ENCODE peak calls at places on chromosome 7, in five cellular contexts. Y, U, P, R and A are unnamed samples.

GRCh38 chr7:55570939-55571338 is 1.4 kb downstream of the VOPP1 start:
- DNase-seq in R (no peak), P (no peak), Y (no peak), U (no peak), A (no peak)

GRCh38 chr7:41755100-41755499 is 52.2 kb upstream of the INHBA start:
- DNase-seq in U (no peak), R (no peak), P (no peak), Y (no peak), A (no peak)

GRCh38 chr7:92750961-92751360 is 85.4 kb downstream of the CDK6 start:
- DNase-seq in Y (no peak), P (no peak), U (no peak), R (no peak), A (no peak)

GRCh38 chr7:95011156-95011928 is 103.9 kb downstream of the PPP1R9A start:
- DNase-seq in P (no peak), R (no peak), U (no peak), Y (no peak), A (no peak)

GRCh38 chr7:150927954-150928340 is 50.2 kb downstream of the KCNH2 start:
- DNase-seq in R (no peak), P (no peak), U (no peak), Y (no peak), A (no peak)

GRCh38 chr7:21450876-21451275 is 23.0 kb downstream of the SP4 start:
- DNase-seq in Y (no peak), U (no peak), P (no peak), R (no peak), A (peak)

GRCh38 chr7:134552105-134552504 is 3.2 kb downstream of the AKR1B15 start:
- DNase-seq in U (peak), Y (no peak), R (no peak), P (no peak), A (no peak)

GRCh38 chr7:46633816-46634215 is 712.7 kb upstream of the IGFBP3 start:
- DNase-seq in U (no peak), P (no peak), Y (no peak), R (no peak), A (no peak)

GRCh38 chr7:103778929-103779328 is 210.5 kb downstream of the RELN start:
- DNase-seq in U (no peak), P (no peak), R (no peak), Y (no peak), A (no peak)

GRCh38 chr7:110307776-110308175 is 783.2 kb upstream of the LRRN3 start:
- DNase-seq in P (no peak), U (no peak), Y (no peak), R (no peak), A (no peak)

GRCh38 chr7:51705701-51706100 is 389.1 kb upstream of the COBL start:
- DNase-seq in P (no peak), U (no peak), R (no peak), Y (no peak), A (no peak)

GRCh38 chr7:136062625-136063336 is 85.6 kb upstream of the MTPN start:
- DNase-seq in R (no peak), P (no peak), U (no peak), Y (no peak), A (no peak)

GRCh38 chr7:101792051-101792651 is 25.3 kb upstream of the CUX1 start:
- DNase-seq in P (peak), Y (no peak), U (no peak), R (no peak), A (no peak)

GRCh38 chr7:91082038-91082437 is 182.2 kb upstream of the FZD1 start:
- DNase-seq in U (no peak), P (no peak), Y (no peak), R (no peak), A (no peak)

GRCh38 chr7:101402835-101403234 is 40.2 kb downstream of the COL26A1 start:
- DNase-seq in Y (no peak), P (no peak), R (no peak), U (no peak), A (no peak)

GRCh38 chr7:109879429-109879828 is 1211.5 kb upstream of the LRRN3 start:
- DNase-seq in Y (no peak), U (no peak), R (no peak), P (no peak), A (no peak)

GRCh38 chr7:30681262-30682130 is 760 bp downstream of the CRHR2 start:
- DNase-seq in R (no peak), Y (no peak), P (no peak), U (peak), A (no peak)

GRCh38 chr7:138374119-138374693 is 85.9 kb upstream of the TRIM24 start:
- DNase-seq in R (no peak), U (no peak), P (no peak), Y (no peak), A (no peak)

GRCh38 chr7:7984424-7984823 is 15.8 kb downstream of the GLCCI1 start:
- DNase-seq in U (no peak), R (no peak), P (no peak), Y (no peak), A (no peak)

GRCh38 chr7:66930341-66930740 is 9.3 kb downstream of the TMEM248 start:
- DNase-seq in R (no peak), P (no peak), U (peak), Y (no peak), A (no peak)

GRCh38 chr7:140631602-140632001 is 9.0 kb downstream of the DENND2A start:
- DNase-seq in Y (no peak), U (no peak), R (no peak), P (no peak), A (no peak)

GRCh38 chr7:158759245-158759614 is 54.6 kb upstream of the NCAPG2 start:
- DNase-seq in P (no peak), U (no peak), R (no peak), Y (no peak), A (no peak)

GRCh38 chr7:101691822-101692384 is 62.8 kb upstream of the MYL10 start:
- DNase-seq in R (no peak), Y (no peak), U (no peak), P (no peak), A (no peak)

GRCh38 chr7:5177060-5177459 is 13.0 kb upstream of the WIPI2 start:
- DNase-seq in Y (peak), R (peak), P (no peak), U (no peak), A (peak)
- H3K4me3 ChIP-seq in Y (no peak), R (no peak), P (no peak), U (no peak), A (no peak)

DNA sequence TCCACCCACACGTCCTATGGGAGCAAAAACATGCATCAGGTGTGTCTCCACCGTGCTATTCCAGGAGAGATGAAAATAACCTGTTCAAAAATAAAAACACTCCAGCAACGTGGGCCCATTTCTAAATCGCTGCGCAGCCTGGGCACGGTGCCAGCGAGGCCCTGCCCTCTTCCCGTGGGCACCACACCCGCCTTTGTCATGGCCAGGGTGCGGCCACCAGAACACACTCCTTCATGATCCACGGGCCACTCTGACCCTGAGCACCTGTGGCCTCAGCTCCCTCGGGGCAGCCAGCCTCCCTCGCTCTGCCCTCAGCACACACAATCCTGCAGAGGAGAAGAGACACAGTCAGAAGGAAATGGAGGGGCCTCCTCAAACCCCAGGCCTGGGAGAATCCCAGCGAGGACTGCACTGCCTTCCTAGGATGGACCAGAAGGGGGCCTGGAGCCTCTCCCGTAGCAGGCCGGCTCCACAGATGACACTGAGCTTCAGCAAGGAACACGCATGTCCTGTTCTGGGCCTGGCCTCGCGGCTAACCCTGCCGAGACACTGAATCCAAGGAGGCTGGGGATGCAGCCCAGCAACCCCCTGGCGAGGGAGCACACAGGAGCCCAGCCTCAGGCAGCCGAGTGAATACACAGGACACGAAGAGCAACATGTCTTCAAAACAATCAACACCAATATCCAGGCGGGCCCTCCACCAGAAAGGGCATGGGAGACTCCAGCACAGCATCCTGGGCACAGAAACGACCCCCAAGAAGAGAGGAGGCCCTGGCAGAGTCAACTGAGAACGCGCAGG is 169.0 kb downstream of the MAD1L1 start:
- DNase-seq in U (peak), R (peak), Y (no peak), P (no peak), A (no peak)
- TF ChIP-seq CTCF in U (no peak), R (no peak), Y (no peak), P (no peak), A (no peak)

DNA sequence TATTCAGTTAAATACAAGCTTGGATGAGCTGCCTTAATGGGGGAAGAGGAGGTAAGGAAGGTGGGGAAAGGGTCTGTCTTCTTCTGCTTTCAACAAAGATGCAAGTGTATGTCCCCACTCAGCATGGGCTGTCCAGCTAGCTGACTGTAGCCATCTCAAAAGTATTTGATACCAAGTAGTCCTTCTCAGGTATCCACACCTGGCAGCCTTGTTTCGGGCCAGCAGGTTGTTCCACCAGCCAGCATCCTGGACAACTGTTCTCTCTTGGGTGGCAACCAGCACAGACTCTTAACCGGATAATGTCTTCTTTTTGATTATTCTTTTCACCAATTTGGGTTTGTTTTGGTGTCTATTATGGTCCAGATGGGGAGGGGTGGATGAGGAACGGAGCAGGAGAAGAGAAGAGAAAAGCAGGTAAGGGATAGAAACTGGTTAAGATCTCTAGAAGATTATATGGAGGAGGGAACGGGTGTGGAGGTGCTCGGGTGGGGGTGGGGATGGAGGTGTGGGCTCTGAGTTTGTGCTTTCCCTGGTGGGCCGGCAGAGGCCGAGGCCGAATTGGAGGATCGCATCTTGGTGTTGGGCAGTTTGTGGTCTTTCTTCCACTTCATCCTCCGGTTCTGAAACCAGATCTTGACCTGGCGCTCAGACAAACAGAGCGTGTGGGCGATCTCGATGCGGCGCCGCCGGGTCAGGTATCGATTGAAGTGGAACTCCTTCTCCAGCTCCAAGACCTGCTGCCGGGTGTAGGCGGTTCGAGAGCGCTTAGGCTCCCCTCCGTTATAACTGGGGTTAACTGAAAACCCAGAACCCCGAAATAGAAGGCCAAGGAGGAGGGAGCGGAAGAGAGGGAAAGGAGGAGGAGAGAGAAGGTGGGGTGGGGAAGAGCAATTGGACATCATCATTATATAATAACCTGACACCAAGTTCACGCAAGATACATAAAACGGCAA is 1.5 kb downstream of the HOXA4 start:
- DNase-seq in U (no peak), Y (no peak), R (no peak), P (no peak), A (no peak)
- H3K4me3 ChIP-seq in U (no peak), Y (no peak), R (peak), P (peak), A (no peak)

GRCh38 chr7:52917982-52918578 is 117.4 kb upstream of the POM121L12 start:
- DNase-seq in R (no peak), Y (no peak), P (no peak), U (peak), A (peak)

GRCh38 chr7:52925332-52925731 is 110.1 kb upstream of the POM121L12 start:
- DNase-seq in U (peak), R (no peak), Y (no peak), P (no peak), A (no peak)

GRCh38 chr7:52920977-52921376 is 114.5 kb upstream of the POM121L12 start:
- DNase-seq in P (no peak), U (no peak), R (no peak), Y (no peak), A (no peak)
- TF ChIP-seq CTCF in P (no peak), U (no peak), R (no peak), Y (no peak), A (peak)

DNA sequence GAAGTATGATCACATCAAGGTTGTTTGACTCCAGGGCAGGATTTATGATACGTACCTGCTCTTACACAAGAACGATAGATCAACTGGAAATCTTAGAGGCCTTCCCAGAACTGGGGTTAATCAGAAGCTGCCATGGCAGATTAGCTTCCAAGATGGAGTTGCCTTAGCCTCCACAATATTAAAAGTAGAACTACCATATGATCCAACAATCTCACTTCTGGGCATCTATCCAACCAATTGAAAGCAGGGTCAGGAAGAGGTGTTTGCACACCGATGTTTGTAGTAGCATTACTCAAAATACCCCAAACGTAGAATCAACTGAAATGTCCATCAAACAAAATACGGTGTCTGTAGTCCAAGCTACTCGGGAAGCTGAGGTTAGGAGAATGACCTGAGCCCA is 6.6 kb downstream of the PILRB start:
- DNase-seq in U (no peak), Y (no peak), P (no peak), R (no peak), A (no peak)
- H3K4me3 ChIP-seq in U (no peak), Y (no peak), P (no peak), R (no peak), A (no peak)

DNA sequence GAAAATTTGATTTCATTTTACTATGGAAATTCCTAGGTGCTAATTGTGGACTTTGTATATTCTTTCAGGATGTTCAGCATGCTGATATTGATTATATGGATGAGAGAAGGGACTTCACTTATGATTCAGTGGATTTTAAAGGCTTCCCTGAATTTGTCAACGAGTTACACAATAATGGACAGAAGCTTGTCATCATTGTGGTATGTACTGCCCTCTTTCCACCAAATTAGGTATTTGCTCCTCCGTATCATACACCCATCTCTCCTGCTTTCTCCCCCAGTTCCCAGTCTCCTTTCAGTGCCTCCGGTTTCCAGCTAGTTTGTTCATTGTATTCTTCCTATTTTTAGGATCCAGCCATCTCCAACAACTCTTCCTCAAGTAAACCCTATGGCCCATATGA is 34.6 kb downstream of the MGAM start:
- DNase-seq in P (no peak), Y (no peak), U (peak), R (no peak), A (no peak)
- TF ChIP-seq CTCF in P (no peak), Y (no peak), U (peak), R (no peak), A (peak)

DNA sequence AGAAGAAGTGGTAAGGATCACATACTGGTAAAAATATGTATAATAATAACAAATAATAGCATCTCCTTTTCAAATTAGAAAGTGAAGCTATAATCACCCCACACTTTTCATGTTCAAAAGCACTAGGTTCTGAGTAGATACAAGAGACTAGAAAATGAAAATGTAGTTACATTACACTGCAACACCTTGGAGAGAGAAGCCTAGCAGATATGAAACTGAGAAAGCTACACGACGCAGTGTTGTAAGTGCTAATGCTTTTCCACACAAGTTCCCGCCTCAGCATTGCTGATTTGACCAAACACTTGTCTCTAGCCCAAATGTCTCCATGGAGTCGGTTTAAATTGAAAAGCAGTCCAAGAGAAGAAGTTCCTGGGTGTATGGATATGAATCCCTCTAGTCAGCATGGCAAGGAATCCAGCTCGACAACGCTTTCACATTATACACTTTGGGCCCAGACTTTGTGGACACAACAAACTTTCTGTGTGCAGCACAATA is 1.7 kb downstream of the PDE1C start:
- DNase-seq in R (no peak), U (no peak), Y (no peak), P (no peak), A (no peak)
- H3K4me3 ChIP-seq in R (peak), U (no peak), Y (no peak), P (no peak), A (no peak)